ENCODE peak calls at places on chromosomes 12 and 14, in ten cellular contexts. One of them, this sample, is unnamed.

GRCh38 chr12:19643635-19644034 is 204.3 kb downstream of the AEBP2 start:
- DNase-seq in psoas muscle: no peak
- DNase-seq in MM.1S: no peak
- DNase-seq in aorta: no peak
- DNase-seq in cardiac muscle cell: peak; percentile 51
- DNase-seq in AG04450: no peak
- DNase-seq in fibroblast of lung: peak; percentile 59
- DNase-seq in BJ: no peak
- DNase-seq in heart left ventricle: no peak
- DNase-seq in GM23248: peak; percentile 71
- DNase-seq in this sample: no peak

GRCh38 chr12:121709478-121709890 is 3.1 kb upstream of the TMEM120B start:
- DNase-seq in psoas muscle: no peak
- DNase-seq in MM.1S: no peak
- DNase-seq in aorta: no peak
- DNase-seq in cardiac muscle cell: no peak
- DNase-seq in AG04450: no peak
- DNase-seq in fibroblast of lung: peak; percentile 93
- DNase-seq in BJ: no peak
- DNase-seq in heart left ventricle: no peak
- DNase-seq in GM23248: peak; percentile 83
- DNase-seq in this sample: no peak

GRCh38 chr14:99475179-99475578 is 5.5 kb downstream of the SETD3 start:
- DNase-seq in psoas muscle: no peak
- DNase-seq in MM.1S: no peak
- DNase-seq in aorta: no peak
- DNase-seq in cardiac muscle cell: peak; percentile 36
- DNase-seq in AG04450: no peak
- DNase-seq in fibroblast of lung: peak; percentile 16
- DNase-seq in BJ: no peak
- DNase-seq in heart left ventricle: no peak
- DNase-seq in GM23248: no peak
- DNase-seq in this sample: no peak

GRCh38 chr14:105069887-105070759 is 4.9 kb upstream of the GPR132 start:
- DNase-seq in psoas muscle: peak; percentile 61
- DNase-seq in MM.1S: no peak
- DNase-seq in aorta: peak; percentile 80
- DNase-seq in cardiac muscle cell: no peak
- DNase-seq in AG04450: no peak
- DNase-seq in fibroblast of lung: no peak
- DNase-seq in BJ: no peak
- DNase-seq in heart left ventricle: no peak
- DNase-seq in GM23248: peak; percentile 45
- DNase-seq in this sample: no peak

GRCh38 chr14:102510616-102511520 is 1.3 kb upstream of the ANKRD9 start:
- DNase-seq in psoas muscle: no peak
- DNase-seq in MM.1S: no peak
- DNase-seq in aorta: no peak
- DNase-seq in cardiac muscle cell: peak; percentile 88
- DNase-seq in AG04450: no peak
- DNase-seq in fibroblast of lung: no peak
- DNase-seq in BJ: no peak
- DNase-seq in heart left ventricle: no peak
- DNase-seq in GM23248: no peak
- DNase-seq in this sample: peak; percentile 63

GRCh38 chr14:36659010-36659821 is 2.4 kb upstream of the PAX9 start:
- DNase-seq in psoas muscle: no peak
- DNase-seq in MM.1S: no peak
- DNase-seq in aorta: no peak
- DNase-seq in cardiac muscle cell: no peak
- DNase-seq in AG04450: no peak
- DNase-seq in fibroblast of lung: no peak
- DNase-seq in BJ: no peak
- DNase-seq in heart left ventricle: no peak
- DNase-seq in GM23248: no peak
- DNase-seq in this sample: no peak

GRCh38 chr14:50531595-50532501 is 521 bp downstream of the MAP4K5 start:
- DNase-seq in psoas muscle: peak; percentile 74
- DNase-seq in MM.1S: peak; percentile 29
- DNase-seq in aorta: peak; percentile 66
- DNase-seq in cardiac muscle cell: peak; percentile 77
- DNase-seq in AG04450: no peak
- DNase-seq in fibroblast of lung: peak; percentile 55
- DNase-seq in BJ: no peak
- DNase-seq in heart left ventricle: peak; percentile 46
- DNase-seq in GM23248: peak; percentile 79
- DNase-seq in this sample: peak; percentile 91

GRCh38 chr14:90924618-90925345 is 108.6 kb upstream of the TTC7B start:
- DNase-seq in psoas muscle: no peak
- DNase-seq in MM.1S: no peak
- DNase-seq in aorta: no peak
- DNase-seq in cardiac muscle cell: no peak
- DNase-seq in AG04450: no peak
- DNase-seq in fibroblast of lung: no peak
- DNase-seq in BJ: no peak
- DNase-seq in heart left ventricle: no peak
- DNase-seq in GM23248: no peak
- DNase-seq in this sample: no peak

GRCh38 chr12:38711055-38711454 is 194.3 kb downstream of the CPNE8 start:
- DNase-seq in psoas muscle: no peak
- DNase-seq in MM.1S: no peak
- DNase-seq in aorta: no peak
- DNase-seq in cardiac muscle cell: no peak
- DNase-seq in AG04450: no peak
- DNase-seq in fibroblast of lung: no peak
- DNase-seq in BJ: no peak
- DNase-seq in heart left ventricle: no peak
- DNase-seq in GM23248: no peak
- DNase-seq in this sample: no peak

GRCh38 chr12:77940011-77940423 is 109.3 kb downstream of the NAV3 start:
- DNase-seq in psoas muscle: no peak
- DNase-seq in MM.1S: no peak
- DNase-seq in aorta: no peak
- DNase-seq in cardiac muscle cell: peak; percentile 9
- DNase-seq in AG04450: peak; percentile 51
- DNase-seq in fibroblast of lung: peak; percentile 93
- DNase-seq in BJ: peak; percentile 80
- DNase-seq in heart left ventricle: no peak
- DNase-seq in GM23248: peak; percentile 93
- DNase-seq in this sample: no peak

GRCh38 chr14:33938131-33938949 is 12.5 kb downstream of the EGLN3 start:
- DNase-seq in psoas muscle: peak; percentile 88
- DNase-seq in MM.1S: no peak
- DNase-seq in aorta: peak; percentile 78
- DNase-seq in cardiac muscle cell: peak; percentile 91
- DNase-seq in AG04450: no peak
- DNase-seq in fibroblast of lung: peak; percentile 10
- DNase-seq in BJ: no peak
- DNase-seq in heart left ventricle: peak; percentile 80
- DNase-seq in GM23248: peak; percentile 19
- DNase-seq in this sample: peak; percentile 49

GRCh38 chr14:77023001-77023996 is 5.2 kb downstream of the IRF2BPL start:
- DNase-seq in psoas muscle: no peak
- DNase-seq in MM.1S: no peak
- DNase-seq in aorta: no peak
- DNase-seq in cardiac muscle cell: peak; percentile 59
- DNase-seq in AG04450: no peak
- DNase-seq in fibroblast of lung: peak; percentile 72
- DNase-seq in BJ: no peak
- DNase-seq in heart left ventricle: peak; percentile 46
- DNase-seq in GM23248: peak; percentile 67
- DNase-seq in this sample: no peak

GRCh38 chr12:54306925-54307731 is 6.3 kb upstream of the NFE2 start:
- DNase-seq in psoas muscle: peak; percentile 80
- DNase-seq in MM.1S: no peak
- DNase-seq in aorta: peak; percentile 87
- DNase-seq in cardiac muscle cell: no peak
- DNase-seq in AG04450: no peak
- DNase-seq in fibroblast of lung: peak; percentile 55
- DNase-seq in BJ: no peak
- DNase-seq in heart left ventricle: peak; percentile 62
- DNase-seq in GM23248: peak; percentile 62
- DNase-seq in this sample: peak; percentile 98

GRCh38 chr14:89678715-89679220 is 261.7 kb upstream of the FOXN3 start:
- DNase-seq in psoas muscle: no peak
- DNase-seq in MM.1S: no peak
- DNase-seq in aorta: no peak
- DNase-seq in cardiac muscle cell: peak; percentile 14
- DNase-seq in AG04450: no peak
- DNase-seq in fibroblast of lung: no peak
- DNase-seq in BJ: no peak
- DNase-seq in heart left ventricle: no peak
- DNase-seq in GM23248: no peak
- DNase-seq in this sample: no peak

DNA sequence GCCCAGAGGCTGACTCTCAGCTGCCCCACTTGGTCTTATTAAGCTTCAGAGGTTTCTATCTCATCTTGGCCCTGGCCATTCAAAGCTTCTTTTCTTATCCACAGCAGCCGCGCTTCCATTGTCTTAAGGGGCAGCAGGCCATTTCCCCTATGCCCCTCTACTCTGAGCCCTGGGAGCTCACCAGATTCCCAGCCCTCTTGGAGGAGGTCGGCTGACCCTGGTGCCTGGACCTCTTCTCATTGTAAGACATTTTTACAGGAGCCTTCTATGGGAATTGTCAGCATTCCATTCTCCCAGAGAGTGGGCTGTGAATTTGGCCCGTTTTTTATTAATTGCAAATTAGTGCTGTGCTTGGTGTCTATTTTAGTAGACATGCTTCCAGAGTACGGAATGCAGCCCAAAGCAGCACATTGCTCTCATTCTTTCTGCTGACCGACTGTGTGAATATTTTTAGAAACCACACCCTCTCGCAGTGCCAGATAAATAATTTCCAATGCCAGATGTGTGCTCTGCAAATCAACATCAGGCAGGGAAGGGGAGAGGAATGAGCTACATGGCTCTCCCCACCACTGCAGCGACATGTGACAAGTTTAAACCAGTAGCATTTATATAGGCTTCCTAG is 58.5 kb downstream of the NUAK1 start:
- DNase-seq in psoas muscle: no peak
- DNase-seq in MM.1S: no peak
- DNase-seq in aorta: no peak
- DNase-seq in cardiac muscle cell: peak; percentile 33
- DNase-seq in AG04450: no peak
- DNase-seq in fibroblast of lung: peak; percentile 95
- DNase-seq in BJ: peak; percentile 95
- DNase-seq in heart left ventricle: peak; percentile 36
- DNase-seq in GM23248: peak; percentile 81
- DNase-seq in this sample: no peak
- H3K4me3 ChIP-seq in psoas muscle: no peak overlapping the region
- H3K4me3 ChIP-seq in MM.1S: no peak overlapping the region
- H3K4me3 ChIP-seq in aorta: no peak overlapping the region
- H3K4me3 ChIP-seq in cardiac muscle cell: no peak overlapping the region
- H3K4me3 ChIP-seq in AG04450: no peak overlapping the region
- H3K4me3 ChIP-seq in fibroblast of lung: no peak overlapping the region
- H3K4me3 ChIP-seq in BJ: no peak overlapping the region
- H3K4me3 ChIP-seq in heart left ventricle: no peak overlapping the region
- H3K4me3 ChIP-seq in GM23248: peak overlapping the region; percentile 15
- H3K4me3 ChIP-seq in this sample: no peak overlapping the region

DNA sequence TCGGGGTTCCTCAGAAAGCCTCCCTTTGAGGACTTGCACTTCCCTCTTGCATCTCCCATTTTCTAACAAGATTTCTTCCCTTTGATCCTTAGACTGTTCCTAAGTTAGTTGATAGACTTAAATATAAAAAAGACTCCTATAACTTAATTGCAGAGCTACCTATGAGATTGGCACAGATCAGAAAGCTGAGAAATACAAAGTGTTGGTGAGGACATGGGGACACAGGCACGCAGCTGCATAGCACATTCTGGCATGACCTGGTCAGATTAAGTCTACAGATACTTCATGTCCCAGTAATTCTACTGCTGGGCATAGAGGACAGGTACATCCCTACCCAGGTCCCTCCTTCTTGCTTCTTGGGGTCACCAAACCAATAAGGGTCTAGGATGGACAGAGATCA is 141.7 kb upstream of the LHX5 start:
- DNase-seq in psoas muscle: no peak
- DNase-seq in MM.1S: no peak
- DNase-seq in aorta: no peak
- DNase-seq in cardiac muscle cell: no peak
- DNase-seq in AG04450: no peak
- DNase-seq in fibroblast of lung: no peak
- DNase-seq in BJ: no peak
- DNase-seq in heart left ventricle: no peak
- DNase-seq in GM23248: no peak
- DNase-seq in this sample: no peak
- H3K27me3 ChIP-seq in psoas muscle: no peaks in the 10 kb centered on the region
- H3K27me3 ChIP-seq in MM.1S: peaks cover 12% of the 10 kb centered on the region
- H3K27me3 ChIP-seq in aorta: no peaks in the 10 kb centered on the region
- H3K27me3 ChIP-seq in cardiac muscle cell: peaks cover 49% of the 10 kb centered on the region
- H3K27me3 ChIP-seq in AG04450: peaks cover 21% of the 10 kb centered on the region
- H3K27me3 ChIP-seq in fibroblast of lung: peaks cover 3% of the 10 kb centered on the region
- H3K27me3 ChIP-seq in BJ: peaks cover 17% of the 10 kb centered on the region
- H3K27me3 ChIP-seq in heart left ventricle: peaks cover 54% of the 10 kb centered on the region
- H3K27me3 ChIP-seq in GM23248: peaks cover 33% of the 10 kb centered on the region
- H3K27me3 ChIP-seq in this sample: peaks cover 26% of the 10 kb centered on the region

DNA sequence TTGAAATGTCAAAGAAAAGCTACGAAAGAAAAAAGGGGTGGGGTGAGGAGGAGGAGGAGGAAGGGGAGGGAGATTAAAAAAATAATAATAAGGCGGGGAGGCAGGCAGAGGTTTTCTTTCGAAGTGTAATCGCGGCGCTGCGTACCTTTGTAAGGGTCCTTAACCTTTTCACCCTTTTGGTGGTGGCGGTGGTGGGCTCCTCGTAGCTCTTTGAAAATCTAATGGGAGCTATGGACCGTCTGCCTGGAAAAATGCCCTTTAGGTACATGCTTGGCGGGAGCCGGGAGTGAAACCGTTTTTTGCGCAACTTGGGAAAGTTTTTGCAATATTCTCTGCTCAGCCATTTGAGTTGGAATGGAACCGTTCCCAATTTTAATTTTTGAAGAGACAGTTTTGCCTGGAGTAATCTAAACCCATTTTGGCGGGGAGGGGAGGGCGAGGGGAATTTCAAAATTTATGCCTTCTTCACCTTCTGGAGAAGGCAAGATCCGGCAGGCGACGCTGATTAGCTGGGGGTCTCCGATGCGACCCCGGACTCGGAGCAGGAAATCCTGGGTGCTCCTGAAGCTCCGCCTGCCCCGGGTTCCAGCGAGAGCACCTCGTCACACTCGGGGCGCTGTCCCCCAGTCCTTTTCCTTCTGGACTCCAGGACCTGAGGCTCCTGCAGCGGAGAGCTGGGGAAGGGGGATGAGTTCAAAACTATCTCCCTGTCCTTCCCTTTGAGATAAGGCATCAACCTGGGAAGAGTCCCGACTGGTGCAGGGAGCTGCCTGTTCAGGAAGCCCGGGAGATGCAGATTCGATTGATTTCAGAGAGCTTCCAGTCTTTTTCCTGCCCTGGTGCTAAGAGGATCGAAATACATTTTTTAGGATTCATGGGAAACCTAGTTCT is 74.6 kb upstream of the TBX5 start:
- DNase-seq in psoas muscle: no peak
- DNase-seq in MM.1S: no peak
- DNase-seq in aorta: no peak
- DNase-seq in cardiac muscle cell: no peak
- DNase-seq in AG04450: no peak
- DNase-seq in fibroblast of lung: no peak
- DNase-seq in BJ: no peak
- DNase-seq in heart left ventricle: no peak
- DNase-seq in GM23248: peak; percentile 68
- DNase-seq in this sample: no peak
- H3K4me3 ChIP-seq in psoas muscle: no peak overlapping the region
- H3K4me3 ChIP-seq in MM.1S: peak overlapping the region; percentile 22
- H3K4me3 ChIP-seq in aorta: peak overlapping the region; percentile 44
- H3K4me3 ChIP-seq in cardiac muscle cell: peak overlapping the region; percentile 47
- H3K4me3 ChIP-seq in AG04450: peak overlapping the region; percentile 59
- H3K4me3 ChIP-seq in fibroblast of lung: peak overlapping the region; percentile 69
- H3K4me3 ChIP-seq in BJ: peak overlapping the region; percentile 58
- H3K4me3 ChIP-seq in heart left ventricle: no peak overlapping the region
- H3K4me3 ChIP-seq in GM23248: peak overlapping the region; percentile 86
- H3K4me3 ChIP-seq in this sample: peak overlapping the region; percentile 21

GRCh38 chr12:49972122-49972521 is 625 bp upstream of the AQP6 start:
- DNase-seq in psoas muscle: no peak
- DNase-seq in MM.1S: no peak
- DNase-seq in aorta: no peak
- DNase-seq in cardiac muscle cell: no peak
- DNase-seq in AG04450: no peak
- DNase-seq in fibroblast of lung: no peak
- DNase-seq in BJ: no peak
- DNase-seq in heart left ventricle: no peak
- DNase-seq in GM23248: no peak
- DNase-seq in this sample: no peak
- H3K27me3 ChIP-seq in psoas muscle: no peaks in the 10 kb centered on the region
- H3K27me3 ChIP-seq in MM.1S: peaks cover 45% of the 10 kb centered on the region
- H3K27me3 ChIP-seq in aorta: no peaks in the 10 kb centered on the region
- H3K27me3 ChIP-seq in cardiac muscle cell: no peaks in the 10 kb centered on the region
- H3K27me3 ChIP-seq in AG04450: peaks cover 40% of the 10 kb centered on the region
- H3K27me3 ChIP-seq in fibroblast of lung: peaks cover 33% of the 10 kb centered on the region
- H3K27me3 ChIP-seq in BJ: peaks cover 19% of the 10 kb centered on the region
- H3K27me3 ChIP-seq in heart left ventricle: peaks cover 12% of the 10 kb centered on the region
- H3K27me3 ChIP-seq in GM23248: peaks cover 15% of the 10 kb centered on the region
- H3K27me3 ChIP-seq in this sample: no peaks in the 10 kb centered on the region